ENCODE peak calls at places on chromosomes 6 and 20, in four cellular contexts. J is thoracic aorta, N is fibroblast of pulmonary artery, H is cardiac fibroblast. W is an unnamed sample.

GRCh38 chr6:109336221-109336955 is 45.9 kb downstream of the CD164 start:
- DNase-seq in J (no peak), N (peak), H (peak), W (peak)

GRCh38 chr6:23524556-23524955 is 601.5 kb upstream of the NRSN1 start:
- DNase-seq in J (no peak), N (no peak), H (no peak), W (no peak)

GRCh38 chr20:13220194-13220856 is 749 bp upstream of the ISM1 start:
- DNase-seq in J (no peak), N (peak), H (peak), W (peak)

GRCh38 chr6:156851447-156851846 is 74.3 kb downstream of the ARID1B start:
- DNase-seq in J (no peak), N (no peak), H (no peak), W (no peak)

GRCh38 chr6:79605061-79605460 is 26.1 kb upstream of the SH3BGRL2 start:
- DNase-seq in J (no peak), N (no peak), H (no peak), W (no peak)

GRCh38 chr6:128803911-128804310 is 79.0 kb upstream of the LAMA2 start:
- DNase-seq in J (no peak), N (peak), H (peak), W (no peak)

GRCh38 chr6:3412779-3413500 is 43.9 kb downstream of the SLC22A23 start:
- DNase-seq in J (no peak), N (no peak), H (no peak), W (no peak)

GRCh38 chr20:62073323-62073722 is 7.6 kb upstream of the TAF4 start:
- DNase-seq in J (no peak), N (no peak), H (no peak), W (no peak)

GRCh38 chr20:1702288-1702687 is 44.7 kb upstream of the SIRPG start:
- DNase-seq in J (no peak), N (no peak), H (no peak), W (no peak)

GRCh38 chr6:10384719-10385511 is 30.0 kb downstream of the TFAP2A start:
- DNase-seq in J (no peak), N (no peak), H (no peak), W (no peak)

GRCh38 chr6:152462716-152463115 is 174.4 kb downstream of the SYNE1 start:
- DNase-seq in J (no peak), N (no peak), H (no peak), W (no peak)

GRCh38 chr6:11485261-11485660 is 52.3 kb upstream of the TMEM170B start:
- DNase-seq in J (no peak), N (no peak), H (no peak), W (no peak)

GRCh38 chr20:23142162-23143050 is 56.3 kb upstream of the CD93 start:
- DNase-seq in J (no peak), N (no peak), H (no peak), W (peak)

GRCh38 chr6:154567695-154568220 is 57.3 kb upstream of the CNKSR3 start:
- DNase-seq in J (no peak), N (no peak), H (no peak), W (no peak)

GRCh38 chr6:140003217-140003616 is 628.8 kb upstream of the CITED2 start:
- DNase-seq in J (no peak), N (no peak), H (no peak), W (no peak)

GRCh38 chr20:23161968-23162696 is 76.0 kb upstream of the CD93 start:
- DNase-seq in J (peak), N (peak), H (peak), W (peak)

GRCh38 chr20:51043811-51044210 is 20.9 kb upstream of the KCNG1 start:
- DNase-seq in J (no peak), N (no peak), H (no peak), W (peak)

GRCh38 chr6:127397729-127398609 is 54.6 kb upstream of the ECHDC1 start:
- DNase-seq in J (no peak), N (peak), H (peak), W (peak)

GRCh38 chr6:108958900-108959770 is 110.9 kb downstream of the ARMC2 start:
- DNase-seq in J (no peak), N (no peak), H (no peak), W (no peak)

GRCh38 chr6:53869964-53870363 is 75.2 kb downstream of the LRRC1 start:
- DNase-seq in J (no peak), N (peak), H (peak), W (no peak)

GRCh38 chr20:62952373-62953166 is at the start of gene SLC17A9:
- DNase-seq in J (peak), N (peak), H (peak), W (no peak)

GRCh38 chr20:41005361-41005729 is 23.3 kb upstream of the TOP1 start:
- DNase-seq in J (peak), N (peak), H (peak), W (peak)

GRCh38 chr6:163529605-163530004 is 115.1 kb downstream of the QKI start:
- DNase-seq in J (no peak), N (peak), H (peak), W (peak)

GRCh38 chr6:27650620-27651370 is 177.9 kb upstream of the ZNF184 start:
- DNase-seq in J (no peak), N (peak), H (peak), W (peak)
- H3K4me3 ChIP-seq in J (no peak), N (no peak), H (no peak), W (peak)

GRCh38 chr20:31516651-31517050 is 2.4 kb downstream of the HM13 start:
- DNase-seq in J (no peak), N (no peak), H (no peak), W (no peak)
- H3K4me3 ChIP-seq in J (peak), N (no peak), H (no peak), W (no peak)

DNA sequence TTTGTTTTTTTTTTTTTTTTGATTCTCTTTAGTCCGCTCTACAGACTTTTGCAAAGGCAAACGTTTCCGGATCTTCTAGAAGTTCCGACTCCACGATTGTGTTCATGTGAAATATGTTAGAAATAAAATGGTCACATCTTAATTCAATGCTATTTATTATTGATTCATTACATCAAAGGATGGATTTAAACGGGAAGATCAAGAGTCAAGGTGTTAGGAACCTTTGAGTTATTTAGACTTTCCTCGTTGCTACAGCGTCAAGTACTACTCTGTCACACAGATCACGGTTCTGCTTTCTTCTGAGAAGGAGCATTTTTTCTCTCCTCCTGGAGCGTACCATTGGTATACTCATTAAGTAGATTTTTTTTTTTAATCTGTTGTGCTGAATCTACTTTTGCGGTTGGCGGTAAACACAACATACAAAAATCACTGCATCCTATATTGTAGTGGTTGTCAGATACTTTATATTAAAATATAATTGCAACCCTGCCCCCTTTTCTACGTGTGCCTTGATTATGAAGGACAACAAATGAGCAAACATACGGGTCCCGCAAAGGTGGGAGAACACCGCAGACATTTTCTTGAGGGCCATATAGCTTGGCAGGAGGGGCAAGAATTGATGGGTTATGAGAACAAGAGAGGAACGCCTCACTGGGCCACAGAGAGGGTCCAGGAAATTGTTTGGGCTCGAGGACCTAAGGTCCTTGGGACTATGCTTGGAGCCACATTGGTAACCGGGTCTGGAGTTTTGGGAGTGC is 17.5 kb downstream of the HMGN4 start:
- DNase-seq in J (no peak), N (no peak), H (peak), W (no peak)
- H3K4me3 ChIP-seq in J (no peak), N (peak), H (peak), W (peak)

GRCh38 chr6:14638932-14639875 is 521.6 kb downstream of the CD83 start:
- DNase-seq in J (no peak), N (peak), H (peak), W (peak)
- H3K4me3 ChIP-seq in J (peak), N (no peak), H (no peak), W (no peak)

GRCh38 chr6:159375014-159375413 is 205.8 kb downstream of the FNDC1 start:
- DNase-seq in J (no peak), N (no peak), H (no peak), W (no peak)

GRCh38 chr6:159376443-159377182 is 207.4 kb downstream of the FNDC1 start:
- DNase-seq in J (no peak), N (peak), H (peak), W (peak)

GRCh38 chr6:159372333-159372732 is 203.1 kb downstream of the FNDC1 start:
- DNase-seq in J (peak), N (no peak), H (no peak), W (no peak)
- H3K4me3 ChIP-seq in J (no peak), N (no peak), H (no peak), W (no peak)

GRCh38 chr20:33859157-33859695 is 48.1 kb downstream of the CHMP4B start:
- DNase-seq in J (no peak), N (peak), H (peak), W (no peak)
- H3K4me3 ChIP-seq in J (no peak), N (no peak), H (no peak), W (no peak)

GRCh38 chr6:26184492-26184891 is 97.3 kb downstream of the HFE start:
- DNase-seq in J (no peak), N (no peak), H (no peak), W (no peak)
- H3K4me3 ChIP-seq in J (peak), N (no peak), H (no peak), W (no peak)

GRCh38 chr20:44582321-44583025 is at the start of gene PKIG:
- DNase-seq in J (no peak), N (peak), H (peak), W (peak)
- H3K4me3 ChIP-seq in J (peak), N (peak), H (peak), W (no peak)